ENCODE peak calls at places on chromosomes 4 and X, in nine cellular contexts. D is NB4, W is IMR-90, I is heart left ventricle, V is A549, L is upper lobe of left lung, X is lower leg skin, P is sigmoid colon, Y is testis. G is an unnamed sample.
A peak's percentile ranks its signal among the peaks of the same experiment; 100 is the strongest.

GRCh38 chr4:113953888-113954287 is 25.6 kb downstream of the ARSJ start:
- DNase-seq in D (no peak), W (no peak), I (no peak), V (no peak), L (no peak), X (no peak), P (no peak), Y (no peak), G (no peak)

GRCh38 chr4:61204353-61204752 is 4.2 kb downstream of the ADGRL3 start:
- DNase-seq in D (no peak), W (peak; percentile 52), I (no peak), V (no peak), L (no peak), X (no peak), P (no peak), Y (no peak), G (no peak)

GRCh38 chr4:41362647-41363383 is 106.1 kb downstream of the UCHL1 start:
- DNase-seq in D (no peak), W (no peak), I (peak; percentile 40), V (no peak), L (no peak), X (no peak), P (no peak), Y (no peak), G (no peak)

GRCh38 chr4:186554485-186554884 is 882 bp downstream of the MTNR1A start:
- DNase-seq in D (no peak), W (no peak), I (no peak), V (peak; percentile 28), L (no peak), X (no peak), P (no peak), Y (peak; percentile 64), G (peak; percentile 22)

GRCh38 chr4:58138786-58139185 is 1028.6 kb upstream of the IGFBP7 start:
- DNase-seq in D (no peak), W (no peak), I (no peak), V (no peak), L (no peak), X (no peak), P (no peak), Y (no peak), G (no peak)

GRCh38 chrX:2928127-2928582 is 984 bp downstream of the ARSD start:
- DNase-seq in D (no peak), W (peak; percentile 47), I (peak; percentile 64), V (peak; percentile 52), L (peak; percentile 65), X (peak; percentile 16), P (peak; percentile 74), Y (peak; percentile 54), G (peak; percentile 10)

GRCh38 chr4:45438047-45438446 is 685.8 kb downstream of the GABRG1 start:
- DNase-seq in D (no peak), W (no peak), I (no peak), V (no peak), L (no peak), X (no peak), P (no peak), Y (no peak), G (no peak)

GRCh38 chr4:107579099-107579498 is 140.9 kb downstream of the PAPSS1 start:
- DNase-seq in D (no peak), W (no peak), I (no peak), V (no peak), L (no peak), X (no peak), P (no peak), Y (no peak), G (no peak)

GRCh38 chrX:82934980-82935379 is 573.1 kb upstream of the POU3F4 start:
- DNase-seq in D (no peak), W (no peak), I (no peak), V (no peak), L (no peak), X (no peak), P (no peak), Y (no peak), G (no peak)

DNA sequence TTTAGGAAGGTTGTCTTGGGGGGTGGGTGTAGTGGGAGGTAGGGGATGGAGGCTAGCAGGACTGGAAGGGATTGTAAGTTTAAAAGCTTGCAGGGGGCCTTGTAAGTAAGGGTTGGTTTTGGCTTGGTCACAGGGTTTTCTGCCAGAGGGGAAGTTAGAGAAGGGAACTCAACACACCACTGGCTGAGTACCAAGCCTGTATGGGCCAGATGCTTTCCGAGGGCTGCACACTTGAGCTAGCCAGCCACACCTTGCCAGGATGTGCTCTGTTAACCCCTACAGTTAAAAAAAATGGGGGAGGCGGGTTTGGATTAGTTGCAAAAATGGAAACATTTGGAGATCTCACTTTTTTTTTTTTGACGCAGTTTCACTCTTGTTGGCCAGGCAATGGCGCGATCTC is 1.2 kb upstream of the RPS3A start:
- DNase-seq in D (peak; percentile 37), W (no peak), I (no peak), V (no peak), L (peak; percentile 28), X (peak; percentile 40), P (peak; percentile 68), Y (no peak), G (no peak)
- TF ChIP-seq POLR2A in D (no peak), W (no peak), I (no peak), V (no peak), L (no peak), X (no peak), P (no peak), Y (no peak), G (no peak)

GRCh38 chr4:182917182-182918043 is at the start of gene DCTD:
- DNase-seq in D (peak; percentile 87), W (peak; percentile 65), I (peak; percentile 81), V (no peak), L (peak; percentile 85), X (peak; percentile 65), P (peak; percentile 86), Y (peak; percentile 82), G (peak; percentile 67)
- TF ChIP-seq POLR2A in D (peak; percentile 49), W (peak; percentile 39), I (peak; percentile 36), V (peak; percentile 43), L (no peak), X (no peak), P (peak; percentile 13), Y (no peak), G (no peak)

GRCh38 chr4:87188063-87188462 is 32.4 kb downstream of the KLHL8 start:
- DNase-seq in D (no peak), W (peak; percentile 65), I (no peak), V (no peak), L (no peak), X (no peak), P (no peak), Y (no peak), G (no peak)

GRCh38 chr4:87192155-87192919 is 28.1 kb downstream of the KLHL8 start:
- DNase-seq in D (no peak), W (no peak), I (no peak), V (no peak), L (no peak), X (no peak), P (no peak), Y (no peak), G (no peak)

GRCh38 chr4:87193958-87194675 is 26.3 kb downstream of the KLHL8 start:
- DNase-seq in D (no peak), W (no peak), I (no peak), V (no peak), L (no peak), X (no peak), P (no peak), Y (no peak), G (no peak)

GRCh38 chr4:87185471-87185870 is 34.9 kb downstream of the KLHL8 start:
- DNase-seq in D (no peak), W (no peak), I (no peak), V (no peak), L (no peak), X (no peak), P (no peak), Y (no peak), G (no peak)

DNA sequence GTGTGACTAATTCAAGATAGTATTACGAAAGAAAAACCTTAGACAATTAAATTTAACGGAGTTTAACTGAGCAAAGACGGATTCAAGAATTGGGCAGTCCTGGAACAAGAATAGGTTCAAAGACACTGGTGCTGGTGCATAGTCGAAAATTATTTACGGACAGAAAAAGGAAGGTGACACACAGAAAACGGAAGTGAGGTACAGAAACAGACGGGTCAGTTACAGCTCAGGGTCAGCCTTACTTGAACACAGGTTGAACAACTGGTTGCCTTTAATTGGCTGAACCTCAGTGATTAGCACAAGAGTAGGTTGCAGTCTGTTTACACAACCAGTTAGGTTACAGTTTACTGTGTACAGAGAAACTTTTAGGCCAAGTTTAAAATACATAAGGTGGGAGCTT is 31.5 kb downstream of the KLHL8 start:
- DNase-seq in D (peak; percentile 39), W (no peak), I (no peak), V (no peak), L (no peak), X (no peak), P (no peak), Y (no peak), G (no peak)
- TF ChIP-seq POLR2A in D (no peak), W (no peak), I (no peak), V (no peak), L (no peak), X (no peak), P (no peak), Y (no peak), G (no peak)

GRCh38 chrX:107677909-107678308 is 49.6 kb downstream of the PRPS1 start:
- DNase-seq in D (peak; percentile 34), W (no peak), I (no peak), V (no peak), L (no peak), X (no peak), P (no peak), Y (no peak), G (no peak)

GRCh38 chrX:107676559-107677378 is 48.5 kb downstream of the PRPS1 start:
- DNase-seq in D (peak; percentile 94), W (peak; percentile 84), I (peak; percentile 89), V (peak; percentile 62), L (peak; percentile 91), X (peak; percentile 83), P (peak; percentile 94), Y (peak; percentile 80), G (peak; percentile 77)

GRCh38 chrX:107677501-107677901 is 49.2 kb downstream of the PRPS1 start:
- DNase-seq in D (peak; percentile 51), W (no peak), I (no peak), V (no peak), L (peak; percentile 36), X (no peak), P (no peak), Y (no peak), G (no peak)

GRCh38 chrX:107675823-107676555 is 47.7 kb downstream of the PRPS1 start:
- DNase-seq in D (peak; percentile 93), W (peak; percentile 35), I (no peak), V (no peak), L (peak; percentile 68), X (no peak), P (peak; percentile 77), Y (no peak), G (peak; percentile 42)

DNA sequence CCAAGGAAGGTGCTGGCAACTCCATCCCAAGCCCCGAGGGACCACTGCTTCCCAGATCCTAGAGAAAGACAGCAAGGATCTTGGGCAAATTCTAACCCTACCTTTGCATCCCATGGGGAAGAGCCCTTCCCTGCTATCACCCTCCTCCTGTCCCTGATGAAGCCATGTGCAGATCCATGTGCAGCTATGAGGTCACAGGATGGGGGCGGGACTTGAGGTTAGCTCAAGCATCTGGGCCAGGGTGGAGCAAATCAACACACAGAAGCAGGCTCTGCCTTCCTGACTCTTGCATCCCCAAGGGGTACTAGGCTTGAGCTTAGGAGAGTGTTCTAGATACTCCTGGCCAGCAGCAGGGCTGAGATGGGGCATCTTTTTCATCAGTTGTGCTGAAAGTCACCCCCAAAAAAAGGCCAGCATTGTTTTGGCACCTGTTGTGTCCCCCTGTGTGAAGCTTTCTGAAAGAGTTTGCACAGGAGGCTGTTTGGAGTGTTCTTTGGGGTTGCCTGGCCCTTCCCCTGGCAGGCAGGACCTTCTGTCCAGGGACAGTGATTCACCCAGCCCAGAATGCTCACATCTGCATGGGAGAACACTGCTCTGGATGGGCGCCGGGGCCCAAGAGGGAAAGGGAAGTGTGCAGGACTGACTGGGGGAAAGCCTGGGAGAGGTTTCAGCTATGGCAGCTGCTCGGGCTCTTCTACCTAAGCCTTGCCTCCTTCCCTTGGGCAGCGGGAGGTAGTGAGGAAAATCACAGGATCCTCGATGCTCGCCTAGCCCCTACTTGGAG is 50.8 kb downstream of the PRPS1 start:
- DNase-seq in D (peak; percentile 91), W (peak; percentile 71), I (peak; percentile 78), V (no peak), L (peak; percentile 86), X (peak; percentile 89), P (peak; percentile 93), Y (peak; percentile 70), G (no peak)
- TF ChIP-seq POLR2A in D (peak; percentile 22), W (no peak), I (no peak), V (no peak), L (no peak), X (no peak), P (no peak), Y (no peak), G (no peak)